ENCODE peak calls at places on chromosomes 16 and 17, in four cellular contexts. M is AG10803, C is kidney, Z is HTR-8/SVneo. T is an unnamed sample.
A peak's percentile ranks its signal among the peaks of the same experiment; 100 is the strongest.

GRCh38 chr17:78316115-78316866 is 43.6 kb downstream of the SOCS3 start:
- DNase-seq in M (no peak), C (no peak), Z (no peak), T (peak; percentile 86)

GRCh38 chr17:79287743-79288142 is 213.1 kb downstream of the ENGASE start:
- DNase-seq in M (no peak), C (no peak), Z (no peak), T (peak; percentile 30)

GRCh38 chr17:79356839-79357447 is 253.9 kb downstream of the RBFOX3 start:
- DNase-seq in C (peak; percentile 30), Z (no peak), M (no peak), T (peak; percentile 76)

GRCh38 chr17:3984719-3985444 is 20.6 kb upstream of the ATP2A3 start:
- DNase-seq in M (no peak), Z (no peak), C (no peak), T (peak; percentile 71)

GRCh38 chr16:68289621-68290329 is 21.0 kb downstream of the SLC7A6OS start:
- DNase-seq in Z (no peak), C (no peak), M (peak; percentile 69), T (no peak)

GRCh38 chr17:10018461-10018891 is 113.4 kb upstream of the RCVRN start:
- DNase-seq in Z (no peak), C (no peak), M (no peak), T (no peak)

GRCh38 chr17:64128787-64129514 is 993 bp downstream of the ERN1 start:
- DNase-seq in C (no peak), M (peak; percentile 53), Z (no peak), T (peak; percentile 76)

GRCh38 chr17:3660311-3660891 is 8.0 kb downstream of the TAX1BP3 start:
- DNase-seq in M (no peak), Z (no peak), C (no peak), T (peak; percentile 62)

GRCh38 chr16:87288753-87289362 is 28.3 kb downstream of the C16orf95 start:
- DNase-seq in C (no peak), M (peak; percentile 97), Z (no peak), T (peak; percentile 77)

GRCh38 chr16:4395055-4395726 is 21.2 kb downstream of the CORO7 start:
- DNase-seq in M (no peak), Z (no peak), C (peak; percentile 54), T (peak; percentile 58)

GRCh38 chr16:28555593-28555992 is 1.9 kb downstream of the SGF29 start:
- DNase-seq in M (no peak), Z (no peak), C (no peak), T (no peak)

GRCh38 chr17:50363217-50364060 is 9.5 kb downstream of the MRPL27 start:
- DNase-seq in M (peak; percentile 27), Z (no peak), C (no peak), T (peak; percentile 94)

GRCh38 chr17:50863221-50863843 is 2.8 kb downstream of the TOB1 start:
- DNase-seq in C (no peak), M (no peak), Z (no peak), T (no peak)

GRCh38 chr17:76166168-76166567 is 25.1 kb upstream of the FOXJ1 start:
- DNase-seq in C (no peak), Z (no peak), M (peak; percentile 19), T (no peak)

GRCh38 chr17:72545756-72546155 is 424.9 kb downstream of the SOX9 start:
- DNase-seq in M (peak; percentile 36), C (no peak), Z (no peak), T (peak; percentile 80)

GRCh38 chr17:5581655-5582054 is 2.7 kb downstream of the NLRP1 start:
- DNase-seq in M (no peak), C (no peak), Z (no peak), T (no peak)

GRCh38 chr16:88943131-88943664 is 33.8 kb downstream of the CBFA2T3 start:
- DNase-seq in C (no peak), M (no peak), Z (no peak), T (no peak)

GRCh38 chr17:42279776-42280630 is 3.8 kb upstream of the STAT5B start:
- DNase-seq in Z (no peak), M (no peak), C (no peak), T (no peak)

GRCh38 chr16:67227567-67227921 is 614 bp downstream of the TMEM208 start:
- DNase-seq in C (no peak), Z (no peak), M (no peak), T (no peak)

GRCh38 chr16:14520753-14521152 is 109.3 kb downstream of the PARN start:
- DNase-seq in M (no peak), Z (no peak), C (no peak), T (no peak)

GRCh38 chr16:84557059-84557458 is 52.6 kb upstream of the MEAK7 start:
- DNase-seq in C (no peak), M (no peak), Z (no peak), T (no peak)

T was measured in osteoblast.